ENCODE peak calls at places on chromosomes 16 and 17, in ten cellular contexts. Z, W, G, S, C, M, X, A, Y and D are unnamed samples.

GRCh38 chr17:43791589-43791988 is 11.4 kb downstream of the CFAP97D1 start:
- DNase-seq in W (no peak), A (peak), C (no peak), M (no peak), Y (no peak), X (no peak), G (no peak), S (no peak), Z (no peak), D (no peak)

GRCh38 chr16:15502041-15502725 is 67.8 kb downstream of the BMERB1 start:
- DNase-seq in W (no peak), M (no peak), A (peak), X (no peak), Y (no peak), G (no peak), S (no peak), C (no peak), Z (peak), D (no peak)

GRCh38 chr16:2458887-2459646 is 842 bp upstream of the TEDC2 start:
- DNase-seq in W (peak), Z (no peak), A (no peak), Y (no peak), C (no peak), S (no peak), X (no peak), G (no peak), M (no peak), D (no peak)

GRCh38 chr17:54933921-54934320 is 33.3 kb downstream of the TOM1L1 start:
- DNase-seq in A (no peak), S (no peak), Y (no peak), C (no peak), M (no peak), G (no peak), W (no peak), Z (no peak), X (no peak), D (no peak)

GRCh38 chr17:81251091-81251942 is 12.2 kb downstream of the NDUFAF8 start:
- DNase-seq in M (no peak), X (no peak), Y (no peak), C (no peak), A (no peak), Z (no peak), G (peak), S (no peak), W (no peak), D (no peak)

GRCh38 chr17:82175951-82176350 is 36.7 kb downstream of the CCDC57 start:
- DNase-seq in Z (no peak), M (no peak), A (no peak), G (no peak), X (no peak), Y (no peak), C (no peak), W (no peak), S (no peak), D (no peak)

GRCh38 chr17:64698725-64699124 is 36.6 kb upstream of the SMURF2 start:
- DNase-seq in M (no peak), G (no peak), S (no peak), Z (no peak), Y (no peak), W (no peak), X (no peak), C (no peak), A (no peak), D (no peak)

GRCh38 chr16:49647673-49648072 is 208.2 kb downstream of the ZNF423 start:
- DNase-seq in G (no peak), Z (no peak), Y (no peak), A (no peak), M (no peak), C (no peak), S (no peak), X (no peak), W (no peak), D (no peak)

GRCh38 chr16:81567987-81568748 is 123.6 kb downstream of the CMIP start:
- DNase-seq in G (no peak), A (no peak), Z (peak), Y (no peak), C (peak), X (no peak), W (peak), S (no peak), M (no peak), D (no peak)

GRCh38 chr16:75603241-75603640 is 19.8 kb downstream of the ADAT1 start:
- DNase-seq in A (no peak), Z (no peak), X (peak), C (no peak), W (no peak), Y (no peak), S (no peak), G (no peak), M (no peak), D (no peak)

GRCh38 chr17:3635474-3636153 is 436 bp downstream of the SHPK start:
- DNase-seq in Z (peak), W (peak), M (no peak), S (no peak), A (no peak), G (peak), Y (no peak), X (no peak), C (no peak), D (no peak)

GRCh38 chr16:54651440-54651839 is 279.2 kb upstream of the IRX5 start:
- DNase-seq in A (no peak), G (no peak), X (no peak), Z (no peak), M (no peak), W (no peak), S (no peak), Y (no peak), C (no peak), D (no peak)

GRCh38 chr17:31050948-31051347 is 43.8 kb upstream of the NF1 start:
- DNase-seq in Z (no peak), A (no peak), W (no peak), S (no peak), M (no peak), C (no peak), G (no peak), X (no peak), Y (no peak), D (peak)

GRCh38 chr16:85152414-85153030 is 40.2 kb upstream of the CIBAR2 start:
- DNase-seq in S (no peak), C (no peak), X (no peak), Z (no peak), Y (no peak), M (no peak), G (no peak), A (no peak), W (no peak), D (no peak)

GRCh38 chr16:84617068-84617630 is 729 bp downstream of the COTL1 start:
- DNase-seq in M (no peak), A (peak), Y (peak), Z (no peak), X (no peak), C (peak), W (no peak), G (peak), S (no peak), D (no peak)

GRCh38 chr17:66665194-66665593 is 169.7 kb upstream of the CACNG5 start:
- DNase-seq in M (no peak), Y (no peak), X (no peak), W (no peak), C (no peak), G (no peak), S (no peak), A (no peak), Z (no peak), D (no peak)

GRCh38 chr17:81666092-81666341 is 388 bp downstream of the OXLD1 start:
- DNase-seq in M (no peak), X (no peak), Y (no peak), Z (no peak), A (no peak), W (no peak), C (no peak), G (no peak), S (no peak), D (no peak)

GRCh38 chr16:88306860-88307545 is 75.8 kb upstream of the ZNF469 start:
- DNase-seq in W (peak), A (no peak), Z (no peak), X (no peak), S (no peak), M (no peak), G (no peak), C (no peak), Y (no peak), D (no peak)

GRCh38 chr17:3610523-3610922 is 1.3 kb upstream of the TRPV1 start:
- DNase-seq in M (no peak), A (no peak), C (no peak), X (no peak), S (no peak), Z (no peak), Y (no peak), G (no peak), W (no peak), D (no peak)

GRCh38 chr17:45225051-45225700 is 3.5 kb downstream of the FMNL1 start:
- DNase-seq in A (no peak), X (no peak), G (no peak), S (no peak), C (no peak), W (no peak), M (no peak), Z (no peak), Y (no peak), D (no peak)

GRCh38 chr16:73279451-73279850 is 231.5 kb upstream of the ZFHX3 start:
- DNase-seq in W (no peak), S (no peak), M (no peak), G (no peak), C (no peak), Y (no peak), X (no peak), Z (no peak), A (no peak), D (no peak)

GRCh38 chr17:76179496-76180467 is 38.7 kb upstream of the FOXJ1 start:
- DNase-seq in Z (no peak), W (no peak), G (no peak), Y (no peak), M (no peak), S (peak), X (no peak), A (peak), C (no peak), D (no peak)
- TF ChIP-seq EP300 in Z (no peak), W (no peak), G (no peak), Y (no peak), M (no peak), S (no peak), X (no peak), A (peak), C (no peak), D (no peak)

DNA sequence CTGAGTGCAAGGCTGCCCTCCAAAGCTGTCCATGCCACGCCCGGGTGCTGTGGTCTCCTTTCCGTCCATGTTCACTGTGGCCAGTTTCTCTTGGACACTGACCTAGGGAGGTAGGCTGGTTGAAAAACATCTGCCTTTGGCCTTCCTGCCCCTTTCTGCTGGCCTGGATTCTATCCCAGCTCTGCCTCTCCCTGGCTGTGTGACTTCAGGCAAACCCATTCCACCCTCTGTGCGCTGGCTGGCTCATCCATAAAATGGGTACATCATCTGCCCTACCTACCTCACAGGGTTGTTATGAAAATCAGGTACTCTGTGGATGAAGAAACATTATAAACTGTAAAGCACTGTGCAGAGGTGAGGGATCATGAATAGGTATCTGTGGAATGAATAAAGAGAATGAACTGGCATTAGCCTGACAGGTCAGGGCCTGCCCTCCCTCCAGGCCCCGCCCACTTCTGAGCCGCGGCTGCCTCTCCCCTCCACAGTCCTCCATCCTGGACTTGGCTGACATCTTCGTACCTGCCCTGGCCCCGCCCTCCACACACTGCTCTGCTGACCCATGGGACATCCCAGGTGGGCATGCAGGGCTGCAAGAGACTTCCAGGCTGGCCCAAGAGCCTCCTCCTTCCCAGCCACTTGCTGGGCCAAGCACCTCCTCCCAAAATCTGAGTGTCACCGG is 7.1 kb upstream of the SPATA20 start:
- DNase-seq in Y (no peak), M (no peak), G (peak), X (no peak), A (peak), S (no peak), W (no peak), Z (no peak), C (peak), D (no peak)
- TF ChIP-seq EP300 in Y (no peak), M (no peak), G (no peak), X (no peak), A (no peak), S (no peak), W (no peak), Z (no peak), C (no peak), D (no peak)

GRCh38 chr17:78643326-78643725 is 66.1 kb upstream of the DNAH17 start:
- DNase-seq in Z (no peak), Y (peak), G (no peak), S (no peak), X (no peak), W (no peak), M (no peak), A (no peak), C (no peak), D (no peak)

GRCh38 chr17:78644971-78645370 is 67.8 kb upstream of the DNAH17 start:
- DNase-seq in Y (peak), S (no peak), M (no peak), A (no peak), G (no peak), Z (no peak), X (no peak), W (no peak), C (no peak), D (no peak)

GRCh38 chr17:78644259-78644658 is 67.1 kb upstream of the DNAH17 start:
- DNase-seq in Z (no peak), W (no peak), Y (peak), C (no peak), X (no peak), M (no peak), G (no peak), A (no peak), S (no peak), D (no peak)

GRCh38 chr17:78647030-78647429 is 69.8 kb upstream of the DNAH17 start:
- DNase-seq in X (no peak), M (no peak), Y (peak), C (no peak), W (no peak), S (no peak), A (no peak), G (no peak), Z (no peak), D (no peak)

GRCh38 chr17:78645421-78646295 is 68.5 kb upstream of the DNAH17 start:
- DNase-seq in Y (peak), C (peak), G (peak), Z (peak), S (peak), M (peak), X (peak), W (no peak), A (no peak), D (peak)
- TF ChIP-seq EP300 in Y (no peak), C (no peak), G (no peak), Z (no peak), S (peak), M (peak), X (no peak), W (no peak), A (no peak), D (no peak)

GRCh38 chr16:79265701-79266100 is 334.8 kb downstream of the MAF start:
- DNase-seq in C (no peak), M (no peak), S (no peak), A (no peak), X (no peak), Z (no peak), W (no peak), G (no peak), Y (no peak), D (no peak)
- TF ChIP-seq EP300 in C (no peak), M (no peak), S (no peak), A (no peak), X (no peak), Z (no peak), W (no peak), G (no peak), Y (no peak), D (no peak)

GRCh38 chr17:17780941-17781590 is 55.7 kb downstream of the SREBF1 start:
- DNase-seq in S (no peak), Z (no peak), G (peak), X (no peak), C (peak), A (no peak), W (peak), Y (peak), M (no peak), D (no peak)

GRCh38 chr17:17778308-17779014 is 58.3 kb downstream of the SREBF1 start:
- DNase-seq in X (no peak), W (peak), Z (no peak), C (peak), G (peak), A (no peak), S (no peak), Y (peak), M (peak), D (no peak)

GRCh38 chr17:17781591-17782424 is 55.0 kb downstream of the SREBF1 start:
- DNase-seq in M (peak), S (no peak), Y (peak), X (no peak), G (peak), A (no peak), C (peak), W (peak), Z (peak), D (no peak)

GRCh38 chr17:17776889-17777288 is 59.9 kb downstream of the SREBF1 start:
- DNase-seq in A (no peak), G (no peak), M (no peak), W (no peak), S (no peak), X (no peak), Z (no peak), Y (no peak), C (no peak), D (no peak)

DNA sequence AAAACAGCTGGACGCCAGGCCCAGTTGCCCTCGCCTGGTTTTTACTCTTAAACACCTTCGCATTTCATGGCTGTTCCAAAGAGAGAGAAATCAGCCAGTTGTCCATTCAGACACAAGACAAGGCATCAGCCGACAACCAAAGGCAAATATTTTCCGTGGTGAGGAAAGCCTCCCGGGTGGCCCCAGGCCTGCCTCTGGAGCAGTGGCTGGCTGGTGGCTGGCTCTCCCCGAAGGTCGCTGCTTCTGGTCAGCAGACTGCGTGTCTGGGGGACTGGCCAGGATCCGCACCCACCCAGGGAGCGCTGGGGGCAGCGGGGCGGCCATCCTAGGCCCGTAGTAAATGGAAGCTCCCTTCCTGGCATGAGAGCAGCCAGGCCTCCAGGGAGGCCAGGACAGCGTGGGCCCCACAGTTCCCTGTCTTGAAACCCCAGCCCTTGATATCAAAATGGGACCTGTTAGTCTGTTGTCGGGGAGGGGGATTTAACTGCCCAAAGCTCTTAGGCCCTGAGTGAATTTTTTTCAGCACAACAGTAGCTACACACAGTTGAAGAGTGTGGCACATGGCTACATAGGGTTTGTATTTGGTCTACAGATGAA is 57.7 kb downstream of the SREBF1 start:
- DNase-seq in S (no peak), Y (no peak), W (peak), X (no peak), C (no peak), M (no peak), G (no peak), Z (no peak), A (no peak), D (no peak)
- TF ChIP-seq EP300 in S (no peak), Y (no peak), W (no peak), X (no peak), C (no peak), M (no peak), G (no peak), Z (no peak), A (no peak), D (no peak)

GRCh38 chr17:39667262-39668140 is 752 bp upstream of the PNMT start:
- DNase-seq in M (no peak), W (no peak), S (no peak), Z (no peak), Y (no peak), A (peak), X (no peak), G (peak), C (peak), D (no peak)

GRCh38 chr17:39665642-39666221 is 583 bp downstream of the TCAP start:
- DNase-seq in Z (peak), M (no peak), A (no peak), W (no peak), S (no peak), X (no peak), G (no peak), Y (no peak), C (no peak), D (no peak)

GRCh38 chr17:39666231-39666600 is 1.1 kb downstream of the TCAP start:
- DNase-seq in S (no peak), A (no peak), M (no peak), X (no peak), W (no peak), G (no peak), C (no peak), Y (no peak), Z (no peak), D (no peak)

GRCh38 chr17:39668141-39668924 is at the start of gene PNMT:
- DNase-seq in M (peak), Y (no peak), G (peak), C (peak), Z (peak), W (peak), X (no peak), A (peak), S (no peak), D (no peak)

GRCh38 chr17:39666601-39667261 is 1.5 kb upstream of the PNMT start:
- DNase-seq in S (no peak), G (no peak), X (no peak), Z (no peak), A (peak), W (no peak), Y (no peak), M (no peak), C (no peak), D (no peak)
- TF ChIP-seq EP300 in S (no peak), G (no peak), X (no peak), Z (no peak), A (no peak), W (no peak), Y (no peak), M (no peak), C (no peak), D (no peak)

GRCh38 chr16:77496934-77497333 is 62.1 kb upstream of the ADAMTS18 start:
- DNase-seq in S (no peak), A (no peak), G (no peak), W (no peak), Z (no peak), C (no peak), X (no peak), Y (no peak), M (no peak), D (no peak)
- TF ChIP-seq EP300 in S (no peak), A (no peak), G (no peak), W (no peak), Z (no peak), C (no peak), X (no peak), Y (no peak), M (no peak), D (no peak)

GRCh38 chr17:2262146-2262587 is 41.4 kb downstream of the SMG6 start:
- DNase-seq in X (no peak), Z (no peak), C (no peak), M (no peak), A (no peak), Y (no peak), S (no peak), G (no peak), W (no peak), D (no peak)

GRCh38 chr17:2264023-2264860 is 39.3 kb downstream of the SMG6 start:
- DNase-seq in M (no peak), A (no peak), Z (no peak), X (no peak), G (no peak), Y (no peak), C (no peak), S (no peak), W (no peak), D (no peak)

GRCh38 chr17:2263183-2263954 is 40.2 kb downstream of the SMG6 start:
- DNase-seq in G (no peak), W (no peak), S (no peak), X (no peak), Z (no peak), A (no peak), M (no peak), Y (no peak), C (no peak), D (no peak)

GRCh38 chr17:2259769-2260536 is 43.6 kb downstream of the SMG6 start:
- DNase-seq in Y (peak), M (no peak), A (no peak), X (no peak), G (peak), C (no peak), Z (no peak), W (no peak), S (peak), D (no peak)
- TF ChIP-seq EP300 in Y (no peak), M (no peak), A (no peak), X (no peak), G (no peak), C (no peak), Z (no peak), W (no peak), S (peak), D (no peak)

GRCh38 chr16:82832861-82833260 is 206.1 kb downstream of the CDH13 start:
- DNase-seq in M (no peak), A (no peak), Y (no peak), X (no peak), G (no peak), S (no peak), C (no peak), W (no peak), Z (no peak), D (no peak)
- TF ChIP-seq EP300 in M (no peak), A (no peak), Y (no peak), X (no peak), G (no peak), S (no peak), C (no peak), W (no peak), Z (no peak), D (no peak)